ENCODE peak calls at places on chromosome 1, in nine cellular contexts. One of them, this sample, is unnamed.
A peak's percentile ranks its signal among the peaks of the same experiment; 100 is the strongest.

GRCh38 chr1:10726355-10726754 is 70.1 kb downstream of the CASZ1 start:
- DNase-seq in H1: no peak
- DNase-seq in esophagus squamous epithelium: no peak
- DNase-seq in ovary: no peak
- DNase-seq in body of pancreas: peak; percentile 82
- DNase-seq in tibial nerve: no peak
- DNase-seq in endothelial cell of umbilical vein: no peak
- DNase-seq in A549: no peak
- DNase-seq in IMR-90: no peak
- DNase-seq in this sample: peak; percentile 96

GRCh38 chr1:187203257-187203656 is 374.5 kb downstream of the PLA2G4A start:
- DNase-seq in A549: peak; percentile 3
- DNase-seq in IMR-90: peak; percentile 45
- DNase-seq in body of pancreas: no peak
- DNase-seq in tibial nerve: no peak
- DNase-seq in H1: no peak
- DNase-seq in esophagus squamous epithelium: no peak
- DNase-seq in endothelial cell of umbilical vein: peak; percentile 2
- DNase-seq in ovary: no peak
- DNase-seq in this sample: no peak

GRCh38 chr1:119587328-119587727 is 60.7 kb downstream of the ZNF697 start:
- DNase-seq in esophagus squamous epithelium: no peak
- DNase-seq in body of pancreas: no peak
- DNase-seq in H1: no peak
- DNase-seq in A549: no peak
- DNase-seq in tibial nerve: no peak
- DNase-seq in IMR-90: no peak
- DNase-seq in ovary: no peak
- DNase-seq in endothelial cell of umbilical vein: peak; percentile 44
- DNase-seq in this sample: peak; percentile 2

GRCh38 chr1:53417003-53417402 is 42.2 kb upstream of the DMRTB1 start:
- DNase-seq in esophagus squamous epithelium: no peak
- DNase-seq in IMR-90: no peak
- DNase-seq in body of pancreas: no peak
- DNase-seq in ovary: no peak
- DNase-seq in tibial nerve: no peak
- DNase-seq in A549: no peak
- DNase-seq in H1: no peak
- DNase-seq in endothelial cell of umbilical vein: no peak
- DNase-seq in this sample: no peak

GRCh38 chr1:115295904-115296696 is 41.9 kb downstream of the NGF start:
- DNase-seq in IMR-90: no peak
- DNase-seq in endothelial cell of umbilical vein: no peak
- DNase-seq in ovary: no peak
- DNase-seq in body of pancreas: no peak
- DNase-seq in tibial nerve: no peak
- DNase-seq in esophagus squamous epithelium: no peak
- DNase-seq in H1: no peak
- DNase-seq in A549: no peak
- DNase-seq in this sample: no peak

GRCh38 chr1:2934173-2934540 is 87.1 kb upstream of the ACTRT2 start:
- DNase-seq in A549: no peak
- DNase-seq in H1: no peak
- DNase-seq in IMR-90: no peak
- DNase-seq in body of pancreas: no peak
- DNase-seq in ovary: no peak
- DNase-seq in esophagus squamous epithelium: no peak
- DNase-seq in endothelial cell of umbilical vein: no peak
- DNase-seq in tibial nerve: no peak
- DNase-seq in this sample: no peak

GRCh38 chr1:207862241-207862787 is 48.6 kb downstream of the CD34 start:
- DNase-seq in esophagus squamous epithelium: no peak
- DNase-seq in body of pancreas: no peak
- DNase-seq in A549: no peak
- DNase-seq in IMR-90: peak; percentile 43
- DNase-seq in tibial nerve: no peak
- DNase-seq in endothelial cell of umbilical vein: no peak
- DNase-seq in H1: no peak
- DNase-seq in ovary: no peak
- DNase-seq in this sample: no peak

GRCh38 chr1:193448682-193449461 is 262.5 kb upstream of the B3GALT2 start:
- DNase-seq in H1: no peak
- DNase-seq in ovary: no peak
- DNase-seq in A549: no peak
- DNase-seq in esophagus squamous epithelium: no peak
- DNase-seq in IMR-90: no peak
- DNase-seq in tibial nerve: no peak
- DNase-seq in body of pancreas: no peak
- DNase-seq in endothelial cell of umbilical vein: no peak
- DNase-seq in this sample: no peak

GRCh38 chr1:1225913-1226312 is 5.9 kb downstream of the SDF4 start:
- DNase-seq in ovary: no peak
- DNase-seq in endothelial cell of umbilical vein: no peak
- DNase-seq in esophagus squamous epithelium: no peak
- DNase-seq in body of pancreas: no peak
- DNase-seq in IMR-90: no peak
- DNase-seq in H1: no peak
- DNase-seq in tibial nerve: no peak
- DNase-seq in A549: no peak
- DNase-seq in this sample: no peak

GRCh38 chr1:114208659-114209215 is 55.1 kb upstream of the SYT6 start:
- DNase-seq in H1: no peak
- DNase-seq in endothelial cell of umbilical vein: no peak
- DNase-seq in esophagus squamous epithelium: no peak
- DNase-seq in A549: no peak
- DNase-seq in IMR-90: no peak
- DNase-seq in body of pancreas: no peak
- DNase-seq in ovary: no peak
- DNase-seq in tibial nerve: no peak
- DNase-seq in this sample: no peak

GRCh38 chr1:31562707-31563360 is 13.5 kb upstream of the TINAGL1 start:
- DNase-seq in ovary: no peak
- DNase-seq in IMR-90: peak; percentile 41
- DNase-seq in endothelial cell of umbilical vein: peak; percentile 20
- DNase-seq in esophagus squamous epithelium: no peak
- DNase-seq in A549: no peak
- DNase-seq in body of pancreas: no peak
- DNase-seq in H1: no peak
- DNase-seq in tibial nerve: no peak
- DNase-seq in this sample: no peak

GRCh38 chr1:75725256-75725655 is 747 bp downstream of the ACADM start:
- DNase-seq in ovary: no peak
- DNase-seq in endothelial cell of umbilical vein: no peak
- DNase-seq in H1: no peak
- DNase-seq in body of pancreas: no peak
- DNase-seq in IMR-90: peak; percentile 2
- DNase-seq in A549: no peak
- DNase-seq in tibial nerve: no peak
- DNase-seq in esophagus squamous epithelium: no peak
- DNase-seq in this sample: no peak

GRCh38 chr1:80542231-80542630 is 1258.5 kb upstream of the ADGRL2 start:
- DNase-seq in IMR-90: peak; percentile 81
- DNase-seq in A549: no peak
- DNase-seq in esophagus squamous epithelium: no peak
- DNase-seq in body of pancreas: no peak
- DNase-seq in ovary: no peak
- DNase-seq in endothelial cell of umbilical vein: no peak
- DNase-seq in tibial nerve: no peak
- DNase-seq in H1: no peak
- DNase-seq in this sample: no peak

GRCh38 chr1:219446288-219446687 is 166.6 kb downstream of the ZC3H11B start:
- DNase-seq in ovary: no peak
- DNase-seq in A549: no peak
- DNase-seq in tibial nerve: no peak
- DNase-seq in H1: no peak
- DNase-seq in esophagus squamous epithelium: no peak
- DNase-seq in IMR-90: no peak
- DNase-seq in endothelial cell of umbilical vein: no peak
- DNase-seq in body of pancreas: no peak
- DNase-seq in this sample: no peak

GRCh38 chr1:66951513-66951912 is 26.7 kb downstream of the MIER1 start:
- DNase-seq in endothelial cell of umbilical vein: no peak
- DNase-seq in ovary: no peak
- DNase-seq in H1: no peak
- DNase-seq in tibial nerve: no peak
- DNase-seq in IMR-90: peak; percentile 90
- DNase-seq in esophagus squamous epithelium: no peak
- DNase-seq in A549: no peak
- DNase-seq in body of pancreas: no peak
- DNase-seq in this sample: no peak

GRCh38 chr1:118322369-118322768 is 137.3 kb upstream of the SPAG17 start:
- DNase-seq in H1: no peak
- DNase-seq in A549: no peak
- DNase-seq in ovary: no peak
- DNase-seq in IMR-90: no peak
- DNase-seq in tibial nerve: no peak
- DNase-seq in body of pancreas: no peak
- DNase-seq in endothelial cell of umbilical vein: no peak
- DNase-seq in esophagus squamous epithelium: no peak
- DNase-seq in this sample: no peak

GRCh38 chr1:6108937-6109636 is 63.4 kb downstream of the KCNAB2 start:
- DNase-seq in H1: peak; percentile 41
- DNase-seq in body of pancreas: peak; percentile 27
- DNase-seq in endothelial cell of umbilical vein: peak; percentile 39
- DNase-seq in A549: peak; percentile 71
- DNase-seq in tibial nerve: no peak
- DNase-seq in IMR-90: peak; percentile 40
- DNase-seq in ovary: no peak
- DNase-seq in esophagus squamous epithelium: no peak
- DNase-seq in this sample: no peak

GRCh38 chr1:209536843-209537242 is 46.7 kb upstream of the CAMK1G start:
- DNase-seq in esophagus squamous epithelium: no peak
- DNase-seq in A549: no peak
- DNase-seq in body of pancreas: no peak
- DNase-seq in ovary: no peak
- DNase-seq in endothelial cell of umbilical vein: no peak
- DNase-seq in IMR-90: no peak
- DNase-seq in H1: no peak
- DNase-seq in tibial nerve: no peak
- DNase-seq in this sample: no peak

GRCh38 chr1:155688318-155689121 is at the start of the genes DAP3 and YY1AP1:
- DNase-seq in H1: peak; percentile 7
- DNase-seq in ovary: peak; percentile 91
- DNase-seq in endothelial cell of umbilical vein: peak; percentile 90
- DNase-seq in tibial nerve: peak; percentile 85
- DNase-seq in IMR-90: peak; percentile 85
- DNase-seq in body of pancreas: peak; percentile 92
- DNase-seq in A549: peak; percentile 90
- DNase-seq in esophagus squamous epithelium: peak; percentile 61
- DNase-seq in this sample: peak; percentile 93
- TF ChIP-seq POLR2A in H1: no peak
- TF ChIP-seq POLR2A in ovary: peak; percentile 75
- TF ChIP-seq POLR2A in endothelial cell of umbilical vein: peak; percentile 55
- TF ChIP-seq POLR2A in tibial nerve: peak; percentile 30
- TF ChIP-seq POLR2A in IMR-90: peak; percentile 46
- TF ChIP-seq POLR2A in body of pancreas: peak; percentile 89
- TF ChIP-seq POLR2A in A549: peak; percentile 71
- TF ChIP-seq POLR2A in esophagus squamous epithelium: no peak
- TF ChIP-seq POLR2A in this sample: peak; percentile 65

DNA sequence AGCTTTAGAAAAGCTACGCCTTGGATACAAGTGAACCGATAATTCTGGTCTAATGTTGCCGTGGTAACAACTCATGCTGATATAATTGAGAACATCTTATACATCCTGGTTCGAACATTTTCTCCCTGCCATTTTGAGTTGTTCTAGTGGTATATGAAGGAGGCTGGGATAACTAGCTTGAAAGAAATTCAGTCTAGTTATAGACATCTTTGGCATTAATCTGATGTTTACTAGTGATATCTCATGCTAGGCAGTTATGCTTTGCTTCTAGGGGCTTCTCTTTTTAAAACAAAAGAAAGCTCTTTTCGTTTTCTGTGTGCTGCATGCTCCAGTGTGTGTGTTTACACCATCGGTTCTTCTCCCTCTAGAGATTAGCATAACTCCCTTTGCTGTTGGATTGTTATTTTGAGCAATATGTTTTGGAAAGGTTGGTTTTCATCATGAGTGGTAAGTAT is 20.5 kb downstream of the PRKACB start:
- DNase-seq in ovary: no peak
- DNase-seq in H1: no peak
- DNase-seq in endothelial cell of umbilical vein: no peak
- DNase-seq in A549: no peak
- DNase-seq in IMR-90: no peak
- DNase-seq in esophagus squamous epithelium: no peak
- DNase-seq in tibial nerve: no peak
- DNase-seq in body of pancreas: no peak
- DNase-seq in this sample: no peak
- H3K27ac ChIP-seq in ovary: no peak overlapping the region
- H3K27ac ChIP-seq in H1: no peak overlapping the region
- H3K27ac ChIP-seq in endothelial cell of umbilical vein: no peak overlapping the region
- H3K27ac ChIP-seq in A549: no peak overlapping the region
- H3K27ac ChIP-seq in IMR-90: no peak overlapping the region
- H3K27ac ChIP-seq in esophagus squamous epithelium: no peak overlapping the region
- H3K27ac ChIP-seq in tibial nerve: no peak overlapping the region
- H3K27ac ChIP-seq in body of pancreas: no peak overlapping the region
- H3K27ac ChIP-seq in this sample: no peak overlapping the region

GRCh38 chr1:232805269-232806070 is at the start of gene MAP10:
- DNase-seq in ovary: peak; percentile 73
- DNase-seq in IMR-90: peak; percentile 71
- DNase-seq in esophagus squamous epithelium: peak; percentile 8
- DNase-seq in H1: peak; percentile 60
- DNase-seq in endothelial cell of umbilical vein: peak; percentile 77
- DNase-seq in tibial nerve: peak; percentile 16
- DNase-seq in body of pancreas: peak; percentile 78
- DNase-seq in A549: peak; percentile 78
- DNase-seq in this sample: peak; percentile 66
- TF ChIP-seq POLR2A in ovary: no peak
- TF ChIP-seq POLR2A in IMR-90: no peak
- TF ChIP-seq POLR2A in esophagus squamous epithelium: no peak
- TF ChIP-seq POLR2A in H1: peak; percentile 38
- TF ChIP-seq POLR2A in endothelial cell of umbilical vein: peak; percentile 51
- TF ChIP-seq POLR2A in tibial nerve: no peak
- TF ChIP-seq POLR2A in body of pancreas: peak; percentile 71
- TF ChIP-seq POLR2A in A549: peak; percentile 41
- TF ChIP-seq POLR2A in this sample: peak; percentile 57

DNA sequence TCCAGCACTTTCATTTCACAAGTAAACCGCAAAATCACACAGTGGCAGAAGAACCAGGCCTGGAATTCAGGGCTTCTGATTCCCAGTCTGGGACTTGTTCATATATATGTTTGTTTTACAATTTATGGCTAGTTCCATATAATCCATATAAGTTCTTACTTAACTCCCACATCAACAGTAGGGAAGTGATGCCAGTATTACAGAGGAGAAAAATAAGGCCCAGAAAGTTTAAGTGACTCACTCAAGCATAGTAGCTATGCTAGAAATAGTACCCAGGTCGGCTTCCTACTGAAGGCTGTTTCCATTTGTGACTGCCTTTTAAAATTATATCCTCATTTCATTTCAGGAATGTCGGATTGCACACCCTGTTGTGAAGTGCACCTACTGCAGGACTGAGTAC is 1.4 kb downstream of the FAM76A start:
- DNase-seq in A549: no peak
- DNase-seq in esophagus squamous epithelium: no peak
- DNase-seq in IMR-90: peak; percentile 66
- DNase-seq in H1: no peak
- DNase-seq in ovary: no peak
- DNase-seq in tibial nerve: no peak
- DNase-seq in body of pancreas: no peak
- DNase-seq in endothelial cell of umbilical vein: peak; percentile 15
- DNase-seq in this sample: no peak
- H3K27ac ChIP-seq in A549: no peak overlapping the region
- H3K27ac ChIP-seq in esophagus squamous epithelium: no peak overlapping the region
- H3K27ac ChIP-seq in IMR-90: no peak overlapping the region
- H3K27ac ChIP-seq in H1: no peak overlapping the region
- H3K27ac ChIP-seq in ovary: no peak overlapping the region
- H3K27ac ChIP-seq in tibial nerve: no peak overlapping the region
- H3K27ac ChIP-seq in body of pancreas: peak overlapping the region; percentile 7
- H3K27ac ChIP-seq in endothelial cell of umbilical vein: no peak overlapping the region
- H3K27ac ChIP-seq in this sample: no peak overlapping the region

This sample was measured in thyroid gland.